ENCODE peak calls at places on chromosomes 12 and 14, in ten cellular contexts. One of them, this sample, is unnamed.

GRCh38 chr12:12735301-12735700 is 18.1 kb downstream of the CDKN1B start:
- DNase-seq in glutamatergic neuron: no peak
- DNase-seq in upper lobe of right lung: no peak
- DNase-seq in NCI-H1417: no peak
- DNase-seq in NCI-H1436 treated with DMSO at 0.1 percent for 48 hours: no peak
- DNase-seq in HuH-7.5: no peak
- DNase-seq in CD8-positive, alpha-beta memory T cell: no peak
- DNase-seq in HCT116: no peak
- DNase-seq in T-helper 2 cell: no peak
- DNase-seq in T-cell: no peak
- DNase-seq in this sample: no peak

GRCh38 chr12:65631621-65632111 is 192.6 kb upstream of the HMGA2 start:
- DNase-seq in glutamatergic neuron: no peak
- DNase-seq in upper lobe of right lung: no peak
- DNase-seq in NCI-H1417: no peak
- DNase-seq in NCI-H1436 treated with DMSO at 0.1 percent for 48 hours: no peak
- DNase-seq in HuH-7.5: no peak
- DNase-seq in CD8-positive, alpha-beta memory T cell: no peak
- DNase-seq in HCT116: peak; percentile 97
- DNase-seq in T-helper 2 cell: no peak
- DNase-seq in T-cell: no peak
- DNase-seq in this sample: no peak

GRCh38 chr12:123591702-123592481 is 7.5 kb downstream of the TMED2 start:
- DNase-seq in glutamatergic neuron: no peak
- DNase-seq in upper lobe of right lung: no peak
- DNase-seq in NCI-H1417: no peak
- DNase-seq in NCI-H1436 treated with DMSO at 0.1 percent for 48 hours: no peak
- DNase-seq in HuH-7.5: no peak
- DNase-seq in CD8-positive, alpha-beta memory T cell: no peak
- DNase-seq in HCT116: no peak
- DNase-seq in T-helper 2 cell: no peak
- DNase-seq in T-cell: no peak
- DNase-seq in this sample: no peak

GRCh38 chr12:105214670-105215375 is 21.2 kb downstream of the APPL2 start:
- DNase-seq in glutamatergic neuron: no peak
- DNase-seq in upper lobe of right lung: no peak
- DNase-seq in NCI-H1417: no peak
- DNase-seq in NCI-H1436 treated with DMSO at 0.1 percent for 48 hours: no peak
- DNase-seq in HuH-7.5: no peak
- DNase-seq in CD8-positive, alpha-beta memory T cell: no peak
- DNase-seq in HCT116: no peak
- DNase-seq in T-helper 2 cell: no peak
- DNase-seq in T-cell: no peak
- DNase-seq in this sample: no peak

GRCh38 chr14:67674139-67674479 is 323 bp downstream of the VTI1B start:
- DNase-seq in glutamatergic neuron: peak; percentile 88
- DNase-seq in upper lobe of right lung: peak; percentile 87
- DNase-seq in NCI-H1417: peak; percentile 91
- DNase-seq in NCI-H1436 treated with DMSO at 0.1 percent for 48 hours: no peak
- DNase-seq in HuH-7.5: peak; percentile 66
- DNase-seq in CD8-positive, alpha-beta memory T cell: peak; percentile 51
- DNase-seq in HCT116: peak; percentile 28
- DNase-seq in T-helper 2 cell: peak; percentile 32
- DNase-seq in T-cell: peak; percentile 33
- DNase-seq in this sample: peak; percentile 52

GRCh38 chr14:96843137-96843536 is 46.0 kb downstream of the VRK1 start:
- DNase-seq in glutamatergic neuron: no peak
- DNase-seq in upper lobe of right lung: no peak
- DNase-seq in NCI-H1417: no peak
- DNase-seq in NCI-H1436 treated with DMSO at 0.1 percent for 48 hours: no peak
- DNase-seq in HuH-7.5: no peak
- DNase-seq in CD8-positive, alpha-beta memory T cell: no peak
- DNase-seq in HCT116: no peak
- DNase-seq in T-helper 2 cell: no peak
- DNase-seq in T-cell: no peak
- DNase-seq in this sample: no peak

GRCh38 chr14:98136420-98136819 is 1135.6 kb downstream of the BCL11B start:
- DNase-seq in glutamatergic neuron: no peak
- DNase-seq in upper lobe of right lung: no peak
- DNase-seq in NCI-H1417: peak; percentile 75
- DNase-seq in NCI-H1436 treated with DMSO at 0.1 percent for 48 hours: no peak
- DNase-seq in HuH-7.5: no peak
- DNase-seq in CD8-positive, alpha-beta memory T cell: no peak
- DNase-seq in HCT116: no peak
- DNase-seq in T-helper 2 cell: no peak
- DNase-seq in T-cell: no peak
- DNase-seq in this sample: no peak

GRCh38 chr14:68401320-68401719 is 391.5 kb downstream of the ZFP36L1 start:
- DNase-seq in glutamatergic neuron: no peak
- DNase-seq in upper lobe of right lung: no peak
- DNase-seq in NCI-H1417: no peak
- DNase-seq in NCI-H1436 treated with DMSO at 0.1 percent for 48 hours: no peak
- DNase-seq in HuH-7.5: no peak
- DNase-seq in CD8-positive, alpha-beta memory T cell: no peak
- DNase-seq in HCT116: peak; percentile 16
- DNase-seq in T-helper 2 cell: no peak
- DNase-seq in T-cell: no peak
- DNase-seq in this sample: no peak

GRCh38 chr12:80632835-80633234 is 74.6 kb upstream of the MYF6 start:
- DNase-seq in glutamatergic neuron: peak; percentile 58
- DNase-seq in upper lobe of right lung: no peak
- DNase-seq in NCI-H1417: no peak
- DNase-seq in NCI-H1436 treated with DMSO at 0.1 percent for 48 hours: no peak
- DNase-seq in HuH-7.5: no peak
- DNase-seq in CD8-positive, alpha-beta memory T cell: no peak
- DNase-seq in HCT116: no peak
- DNase-seq in T-helper 2 cell: no peak
- DNase-seq in T-cell: no peak
- DNase-seq in this sample: no peak

GRCh38 chr12:100450726-100451125 is 22.9 kb upstream of the NR1H4 start:
- DNase-seq in glutamatergic neuron: no peak
- DNase-seq in upper lobe of right lung: no peak
- DNase-seq in NCI-H1417: no peak
- DNase-seq in NCI-H1436 treated with DMSO at 0.1 percent for 48 hours: no peak
- DNase-seq in HuH-7.5: no peak
- DNase-seq in CD8-positive, alpha-beta memory T cell: no peak
- DNase-seq in HCT116: no peak
- DNase-seq in T-helper 2 cell: no peak
- DNase-seq in T-cell: no peak
- DNase-seq in this sample: no peak